ENCODE peak calls at places on chromosomes 12 and 14, in ten cellular contexts. One of them, this sample, is unnamed.

GRCh38 chr14:34252227-34252626 is 209.8 kb downstream of the SPTSSA start:
- DNase-seq in fibroblast of mammary gland: peak; percentile 29
- DNase-seq in A549: no peak
- DNase-seq in gastrocnemius medialis: no peak
- DNase-seq in D721Med: no peak
- DNase-seq in esophagus squamous epithelium: no peak
- DNase-seq in HFFc6: no peak
- DNase-seq in MM.1S: no peak
- DNase-seq in astrocyte of the spinal cord: no peak
- DNase-seq in body of pancreas: no peak
- DNase-seq in this sample: no peak

GRCh38 chr12:70626180-70626579 is 11.0 kb downstream of the PTPRB start:
- DNase-seq in fibroblast of mammary gland: no peak
- DNase-seq in A549: no peak
- DNase-seq in gastrocnemius medialis: no peak
- DNase-seq in D721Med: no peak
- DNase-seq in esophagus squamous epithelium: no peak
- DNase-seq in HFFc6: no peak
- DNase-seq in MM.1S: no peak
- DNase-seq in astrocyte of the spinal cord: no peak
- DNase-seq in body of pancreas: no peak
- DNase-seq in this sample: no peak

GRCh38 chr14:28949503-28949902 is 182.9 kb downstream of the FOXG1 start:
- DNase-seq in fibroblast of mammary gland: no peak
- DNase-seq in A549: no peak
- DNase-seq in gastrocnemius medialis: no peak
- DNase-seq in D721Med: no peak
- DNase-seq in esophagus squamous epithelium: no peak
- DNase-seq in HFFc6: no peak
- DNase-seq in MM.1S: no peak
- DNase-seq in astrocyte of the spinal cord: no peak
- DNase-seq in body of pancreas: no peak
- DNase-seq in this sample: no peak

GRCh38 chr12:111687255-111687654 is 1.4 kb downstream of the ACAD10 start:
- DNase-seq in fibroblast of mammary gland: no peak
- DNase-seq in A549: peak; percentile 27
- DNase-seq in gastrocnemius medialis: no peak
- DNase-seq in D721Med: no peak
- DNase-seq in esophagus squamous epithelium: no peak
- DNase-seq in HFFc6: peak; percentile 14
- DNase-seq in MM.1S: peak; percentile 46
- DNase-seq in astrocyte of the spinal cord: no peak
- DNase-seq in body of pancreas: no peak
- DNase-seq in this sample: no peak

GRCh38 chr12:94092516-94093241 is 55.7 kb upstream of the PLXNC1 start:
- DNase-seq in fibroblast of mammary gland: peak; percentile 89
- DNase-seq in A549: no peak
- DNase-seq in gastrocnemius medialis: peak; percentile 34
- DNase-seq in D721Med: no peak
- DNase-seq in esophagus squamous epithelium: no peak
- DNase-seq in HFFc6: peak; percentile 43
- DNase-seq in MM.1S: no peak
- DNase-seq in astrocyte of the spinal cord: peak; percentile 81
- DNase-seq in body of pancreas: no peak
- DNase-seq in this sample: no peak

GRCh38 chr14:68471029-68471963 is 321.6 kb downstream of the ZFP36L1 start:
- DNase-seq in fibroblast of mammary gland: no peak
- DNase-seq in A549: no peak
- DNase-seq in gastrocnemius medialis: no peak
- DNase-seq in D721Med: no peak
- DNase-seq in esophagus squamous epithelium: no peak
- DNase-seq in HFFc6: no peak
- DNase-seq in MM.1S: no peak
- DNase-seq in astrocyte of the spinal cord: no peak
- DNase-seq in body of pancreas: peak; percentile 68
- DNase-seq in this sample: no peak

GRCh38 chr12:95215925-95216324 is 1.3 kb downstream of the FGD6 start:
- DNase-seq in fibroblast of mammary gland: peak; percentile 63
- DNase-seq in A549: peak; percentile 41
- DNase-seq in gastrocnemius medialis: no peak
- DNase-seq in D721Med: no peak
- DNase-seq in esophagus squamous epithelium: no peak
- DNase-seq in HFFc6: peak; percentile 26
- DNase-seq in MM.1S: no peak
- DNase-seq in astrocyte of the spinal cord: peak; percentile 76
- DNase-seq in body of pancreas: no peak
- DNase-seq in this sample: no peak

GRCh38 chr12:4322789-4323188 is 1.8 kb downstream of the TIGAR start:
- DNase-seq in fibroblast of mammary gland: no peak
- DNase-seq in A549: no peak
- DNase-seq in gastrocnemius medialis: no peak
- DNase-seq in D721Med: no peak
- DNase-seq in esophagus squamous epithelium: no peak
- DNase-seq in HFFc6: no peak
- DNase-seq in MM.1S: no peak
- DNase-seq in astrocyte of the spinal cord: no peak
- DNase-seq in body of pancreas: no peak
- DNase-seq in this sample: no peak

GRCh38 chr12:91804533-91804932 is 341.1 kb downstream of the BTG1 start:
- DNase-seq in fibroblast of mammary gland: peak; percentile 12
- DNase-seq in A549: no peak
- DNase-seq in gastrocnemius medialis: no peak
- DNase-seq in D721Med: no peak
- DNase-seq in esophagus squamous epithelium: no peak
- DNase-seq in HFFc6: no peak
- DNase-seq in MM.1S: no peak
- DNase-seq in astrocyte of the spinal cord: peak; percentile 49
- DNase-seq in body of pancreas: no peak
- DNase-seq in this sample: no peak

GRCh38 chr12:42696424-42697149 is 107.0 kb upstream of the PRICKLE1 start:
- DNase-seq in fibroblast of mammary gland: peak; percentile 95
- DNase-seq in A549: no peak
- DNase-seq in gastrocnemius medialis: peak; percentile 82
- DNase-seq in D721Med: no peak
- DNase-seq in esophagus squamous epithelium: no peak
- DNase-seq in HFFc6: no peak
- DNase-seq in MM.1S: no peak
- DNase-seq in astrocyte of the spinal cord: peak; percentile 24
- DNase-seq in body of pancreas: peak; percentile 27
- DNase-seq in this sample: no peak

GRCh38 chr12:12999276-12999958 is 648 bp downstream of the HEBP1 start:
- DNase-seq in fibroblast of mammary gland: peak; percentile 17
- DNase-seq in A549: peak; percentile 37
- DNase-seq in gastrocnemius medialis: no peak
- DNase-seq in D721Med: no peak
- DNase-seq in esophagus squamous epithelium: no peak
- DNase-seq in HFFc6: no peak
- DNase-seq in MM.1S: no peak
- DNase-seq in astrocyte of the spinal cord: no peak
- DNase-seq in body of pancreas: no peak
- DNase-seq in this sample: no peak

GRCh38 chr12:127078577-127079350 is 1188.2 kb upstream of the TMEM132C start:
- DNase-seq in fibroblast of mammary gland: no peak
- DNase-seq in A549: no peak
- DNase-seq in gastrocnemius medialis: no peak
- DNase-seq in D721Med: no peak
- DNase-seq in esophagus squamous epithelium: no peak
- DNase-seq in HFFc6: peak; percentile 42
- DNase-seq in MM.1S: no peak
- DNase-seq in astrocyte of the spinal cord: no peak
- DNase-seq in body of pancreas: no peak
- DNase-seq in this sample: no peak

GRCh38 chr12:123223241-123223668 is 9.7 kb downstream of the MPHOSPH9 start:
- DNase-seq in fibroblast of mammary gland: no peak
- DNase-seq in A549: no peak
- DNase-seq in gastrocnemius medialis: no peak
- DNase-seq in D721Med: no peak
- DNase-seq in esophagus squamous epithelium: no peak
- DNase-seq in HFFc6: no peak
- DNase-seq in MM.1S: no peak
- DNase-seq in astrocyte of the spinal cord: no peak
- DNase-seq in body of pancreas: no peak
- DNase-seq in this sample: no peak

GRCh38 chr12:14986449-14986848 is 13.6 kb downstream of the PDE6H start:
- DNase-seq in fibroblast of mammary gland: no peak
- DNase-seq in A549: no peak
- DNase-seq in gastrocnemius medialis: no peak
- DNase-seq in D721Med: no peak
- DNase-seq in esophagus squamous epithelium: no peak
- DNase-seq in HFFc6: no peak
- DNase-seq in MM.1S: no peak
- DNase-seq in astrocyte of the spinal cord: no peak
- DNase-seq in body of pancreas: no peak
- DNase-seq in this sample: no peak

GRCh38 chr14:96053600-96054381 is 14.6 kb downstream of the C14orf132 start:
- DNase-seq in fibroblast of mammary gland: peak; percentile 99
- DNase-seq in A549: no peak
- DNase-seq in gastrocnemius medialis: peak; percentile 70
- DNase-seq in D721Med: no peak
- DNase-seq in esophagus squamous epithelium: no peak
- DNase-seq in HFFc6: peak; percentile 98
- DNase-seq in MM.1S: no peak
- DNase-seq in astrocyte of the spinal cord: peak; percentile 99
- DNase-seq in body of pancreas: no peak
- DNase-seq in this sample: peak; percentile 86

GRCh38 chr12:66235626-66236281 is 46.7 kb downstream of the IRAK3 start:
- DNase-seq in fibroblast of mammary gland: peak; percentile 30
- DNase-seq in A549: peak; percentile 66
- DNase-seq in gastrocnemius medialis: no peak
- DNase-seq in D721Med: no peak
- DNase-seq in esophagus squamous epithelium: no peak
- DNase-seq in HFFc6: no peak
- DNase-seq in MM.1S: peak; percentile 64
- DNase-seq in astrocyte of the spinal cord: peak; percentile 25
- DNase-seq in body of pancreas: no peak
- DNase-seq in this sample: no peak
- TF ChIP-seq CTCF in fibroblast of mammary gland: peak; percentile 14
- TF ChIP-seq CTCF in A549: no peak
- TF ChIP-seq CTCF in gastrocnemius medialis: no peak
- TF ChIP-seq CTCF in D721Med: no peak
- TF ChIP-seq CTCF in esophagus squamous epithelium: peak; percentile 20
- TF ChIP-seq CTCF in HFFc6: peak; percentile 65
- TF ChIP-seq CTCF in MM.1S: peak; percentile 30
- TF ChIP-seq CTCF in astrocyte of the spinal cord: peak; percentile 13
- TF ChIP-seq CTCF in body of pancreas: no peak
- TF ChIP-seq CTCF in this sample: no peak

GRCh38 chr14:104594310-104595046 is 10.1 kb downstream of the TMEM179 start:
- DNase-seq in fibroblast of mammary gland: no peak
- DNase-seq in A549: no peak
- DNase-seq in gastrocnemius medialis: no peak
- DNase-seq in D721Med: no peak
- DNase-seq in esophagus squamous epithelium: no peak
- DNase-seq in HFFc6: no peak
- DNase-seq in MM.1S: no peak
- DNase-seq in astrocyte of the spinal cord: no peak
- DNase-seq in body of pancreas: no peak
- DNase-seq in this sample: no peak
- TF ChIP-seq CTCF in fibroblast of mammary gland: no peak
- TF ChIP-seq CTCF in A549: no peak
- TF ChIP-seq CTCF in gastrocnemius medialis: no peak
- TF ChIP-seq CTCF in D721Med: no peak
- TF ChIP-seq CTCF in esophagus squamous epithelium: no peak
- TF ChIP-seq CTCF in HFFc6: no peak
- TF ChIP-seq CTCF in MM.1S: no peak
- TF ChIP-seq CTCF in astrocyte of the spinal cord: no peak
- TF ChIP-seq CTCF in body of pancreas: no peak
- TF ChIP-seq CTCF in this sample: no peak

DNA sequence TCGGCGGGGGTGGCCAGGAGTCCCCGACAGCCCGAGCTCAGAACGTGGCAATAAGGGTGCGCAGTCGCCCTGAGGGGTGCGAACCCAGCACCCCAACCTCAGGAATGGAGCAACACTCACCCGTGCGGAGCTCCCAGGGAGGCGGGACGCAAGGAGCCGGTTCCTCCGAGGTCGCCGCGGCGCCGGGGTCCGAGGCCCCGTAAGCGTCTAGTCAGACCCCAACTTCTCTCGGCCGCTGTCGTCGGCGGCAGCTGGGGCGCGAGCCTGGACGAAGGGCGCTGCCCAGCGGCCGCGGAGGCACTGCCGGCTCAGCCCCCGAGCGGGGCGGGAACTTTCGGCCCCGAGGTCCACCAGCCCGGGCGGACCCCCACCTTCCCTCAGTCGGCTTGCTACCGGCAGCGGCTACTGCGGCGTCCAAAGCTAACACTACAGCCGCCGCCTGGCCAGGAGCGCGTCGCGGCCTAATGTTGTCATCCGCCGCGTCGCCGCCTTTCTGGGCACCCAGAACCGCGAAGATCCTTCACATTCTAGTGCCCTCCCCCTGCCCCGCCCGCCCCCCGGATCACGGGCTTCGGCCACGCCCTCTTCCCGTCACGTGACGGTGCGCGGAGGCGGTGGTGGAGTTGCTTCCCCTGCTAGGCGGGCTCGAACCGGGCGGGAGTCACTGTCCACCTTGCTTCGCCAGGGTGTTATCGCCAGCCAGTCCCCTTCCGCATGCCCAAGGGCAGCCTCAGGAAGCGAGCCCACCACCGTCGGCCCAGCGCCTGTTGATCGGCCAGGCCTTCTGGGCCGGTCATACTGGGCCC is at the start of gene OSBPL8:
- DNase-seq in fibroblast of mammary gland: peak; percentile 87
- DNase-seq in A549: peak; percentile 80
- DNase-seq in gastrocnemius medialis: peak; percentile 95
- DNase-seq in D721Med: peak; percentile 68
- DNase-seq in esophagus squamous epithelium: peak; percentile 82
- DNase-seq in HFFc6: peak; percentile 86
- DNase-seq in MM.1S: peak; percentile 93
- DNase-seq in astrocyte of the spinal cord: peak; percentile 94
- DNase-seq in body of pancreas: peak; percentile 96
- DNase-seq in this sample: peak; percentile 68
- TF ChIP-seq CTCF in fibroblast of mammary gland: no peak
- TF ChIP-seq CTCF in A549: peak; percentile 36
- TF ChIP-seq CTCF in gastrocnemius medialis: peak; percentile 38
- TF ChIP-seq CTCF in D721Med: peak; percentile 13
- TF ChIP-seq CTCF in esophagus squamous epithelium: no peak
- TF ChIP-seq CTCF in HFFc6: peak; percentile 41
- TF ChIP-seq CTCF in MM.1S: peak; percentile 7
- TF ChIP-seq CTCF in astrocyte of the spinal cord: peak; percentile 35
- TF ChIP-seq CTCF in body of pancreas: peak; percentile 46
- TF ChIP-seq CTCF in this sample: peak; percentile 11

DNA sequence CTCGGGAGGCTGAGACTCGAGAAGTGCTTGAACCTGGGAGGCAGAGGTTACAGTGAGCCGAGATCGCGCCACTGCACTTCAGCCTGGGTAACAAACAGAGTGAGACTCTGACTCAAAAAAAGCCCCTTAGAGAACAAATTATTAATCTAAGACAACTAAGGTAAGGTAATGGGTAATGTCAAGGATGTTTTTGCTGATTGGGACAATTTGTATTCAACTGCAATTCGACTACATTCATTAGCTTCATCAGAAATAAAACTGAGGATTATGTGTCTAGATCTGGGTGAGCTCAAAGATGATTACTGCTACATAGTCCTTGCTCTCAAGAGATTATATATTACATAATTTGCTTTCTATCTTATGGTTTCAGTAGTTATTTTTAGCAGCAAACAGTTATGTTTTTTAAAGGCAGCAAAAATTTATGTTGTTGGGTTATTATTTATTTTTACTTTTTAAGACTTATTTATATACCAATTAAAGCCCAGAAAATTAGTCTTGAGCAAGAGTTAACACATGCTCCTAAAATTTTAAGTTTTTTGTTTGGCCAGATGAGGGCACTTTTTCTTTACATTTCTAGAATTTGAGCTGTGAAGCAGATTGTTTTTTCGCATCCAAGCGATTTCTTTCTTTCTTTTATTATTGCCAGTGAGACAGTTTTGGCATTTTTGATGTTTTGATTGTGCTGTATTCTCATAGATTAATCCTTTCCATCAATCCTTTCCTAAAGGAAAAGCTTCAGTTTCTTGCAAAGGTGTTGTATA is 52.3 kb downstream of the PLEKHA5 start:
- DNase-seq in fibroblast of mammary gland: peak; percentile 26
- DNase-seq in A549: no peak
- DNase-seq in gastrocnemius medialis: no peak
- DNase-seq in D721Med: no peak
- DNase-seq in esophagus squamous epithelium: no peak
- DNase-seq in HFFc6: no peak
- DNase-seq in MM.1S: no peak
- DNase-seq in astrocyte of the spinal cord: peak; percentile 47
- DNase-seq in body of pancreas: no peak
- DNase-seq in this sample: no peak
- TF ChIP-seq CTCF in fibroblast of mammary gland: peak; percentile 25
- TF ChIP-seq CTCF in A549: peak; percentile 45
- TF ChIP-seq CTCF in gastrocnemius medialis: no peak
- TF ChIP-seq CTCF in D721Med: peak; percentile 27
- TF ChIP-seq CTCF in esophagus squamous epithelium: peak; percentile 5
- TF ChIP-seq CTCF in HFFc6: peak; percentile 72
- TF ChIP-seq CTCF in MM.1S: no peak
- TF ChIP-seq CTCF in astrocyte of the spinal cord: peak; percentile 10
- TF ChIP-seq CTCF in body of pancreas: no peak
- TF ChIP-seq CTCF in this sample: peak; percentile 6